ENCODE peak calls at places on chromosomes 7 and 10, in ten cellular contexts. G, F, H, R, N, M, T, P, W and O are unnamed samples.

GRCh38 chr10:75403144-75404022 is 1.8 kb upstream of the ZNF503 start:
- DNase-seq in F (peak; percentile 74), N (no peak), T (peak; percentile 54), W (no peak), H (peak; percentile 63), P (peak; percentile 84), R (peak; percentile 76), G (no peak), M (peak; percentile 78), O (peak; percentile 68)

GRCh38 chr10:44857363-44858016 is 53.6 kb upstream of the TMEM72 start:
- DNase-seq in G (peak; percentile 65), F (peak; percentile 57), P (peak; percentile 85), W (peak; percentile 94), T (peak; percentile 81), R (peak; percentile 97), M (peak; percentile 87), H (peak; percentile 59), N (peak; percentile 56), O (peak; percentile 70)

GRCh38 chr10:123729523-123729922 is 63.4 kb downstream of the GPR26 start:
- DNase-seq in P (no peak), N (no peak), F (no peak), T (no peak), H (no peak), M (no peak), W (no peak), G (peak; percentile 21), R (no peak), O (no peak)

GRCh38 chr7:132723506-132724081 is 147.3 kb upstream of the PLXNA4 start:
- DNase-seq in F (no peak), W (no peak), N (no peak), H (no peak), T (no peak), G (no peak), R (no peak), M (no peak), P (no peak), O (no peak)

GRCh38 chr7:87330316-87330715 is 15.1 kb upstream of the CROT start:
- DNase-seq in M (no peak), N (no peak), T (no peak), F (no peak), G (no peak), R (no peak), H (no peak), W (peak; percentile 19), P (no peak), O (no peak)

GRCh38 chr7:134293029-134293740 is 23.5 kb downstream of the SLC35B4 start:
- DNase-seq in M (no peak), W (no peak), N (peak; percentile 96), T (peak; percentile 30), F (no peak), H (no peak), G (no peak), P (no peak), R (no peak), O (no peak)

GRCh38 chr10:70348228-70348850 is 34.1 kb downstream of the LRRC20 start:
- DNase-seq in P (peak; percentile 71), W (peak; percentile 79), G (no peak), M (no peak), N (peak; percentile 77), H (no peak), T (no peak), R (peak; percentile 73), F (peak; percentile 30), O (no peak)

GRCh38 chr7:127809285-127809702 is 157.3 kb downstream of the SND1 start:
- DNase-seq in H (no peak), G (no peak), F (peak; percentile 35), P (no peak), R (no peak), M (no peak), W (peak; percentile 60), N (no peak), T (no peak), O (no peak)

GRCh38 chr10:47038881-47039557 is 127.8 kb downstream of the PTPN20 start:
- DNase-seq in P (peak; percentile 24), F (peak; percentile 56), M (no peak), R (no peak), W (no peak), G (no peak), T (peak; percentile 28), N (no peak), H (no peak), O (no peak)

GRCh38 chr10:87585565-87586514 is 73.8 kb upstream of the PAPSS2 start:
- DNase-seq in F (peak; percentile 50), T (no peak), M (no peak), P (no peak), N (no peak), H (no peak), W (peak; percentile 37), G (no peak), R (no peak), O (no peak)

GRCh38 chr7:14894826-14895225 is 7.7 kb downstream of the DGKB start:
- DNase-seq in W (no peak), H (no peak), F (no peak), T (no peak), G (no peak), M (no peak), R (no peak), N (no peak), P (no peak), O (no peak)

GRCh38 chr10:52216852-52217251 is 97.2 kb upstream of the DKK1 start:
- DNase-seq in N (peak; percentile 67), G (no peak), H (no peak), W (peak; percentile 83), T (no peak), P (no peak), M (no peak), R (no peak), F (no peak), O (no peak)

GRCh38 chr10:49534670-49535381 is 4.1 kb downstream of the ERCC6 start:
- DNase-seq in G (no peak), F (no peak), T (no peak), M (no peak), N (peak; percentile 19), R (no peak), W (no peak), H (no peak), P (no peak), O (no peak)

GRCh38 chr10:124267911-124268549 is 150.7 kb downstream of the OAT start:
- DNase-seq in W (no peak), N (no peak), R (no peak), P (peak; percentile 14), M (peak; percentile 45), G (no peak), T (no peak), H (no peak), F (no peak), O (no peak)

GRCh38 chr7:75565129-75565528 is 73.0 kb downstream of the SPDYE5 start:
- DNase-seq in F (no peak), T (peak; percentile 37), P (no peak), N (no peak), R (no peak), G (peak; percentile 81), W (no peak), H (peak; percentile 47), M (no peak), O (peak; percentile 62)

GRCh38 chr10:87578799-87579401 is 74.2 kb downstream of the MINPP1 start:
- DNase-seq in G (no peak), M (no peak), T (no peak), W (no peak), R (no peak), H (no peak), F (no peak), P (no peak), N (no peak), O (no peak)

GRCh38 chr7:136405931-136406777 is 429.0 kb upstream of the MTPN start:
- DNase-seq in T (peak; percentile 9), M (no peak), N (peak; percentile 82), W (peak; percentile 90), P (no peak), H (peak; percentile 17), G (no peak), R (no peak), F (peak; percentile 80), O (peak; percentile 59)

GRCh38 chr7:44056681-44057080 is 8.7 kb downstream of the PGAM2 start:
- DNase-seq in M (no peak), F (no peak), N (no peak), W (no peak), H (peak; percentile 12), R (no peak), P (peak; percentile 43), G (no peak), T (peak; percentile 15), O (no peak)
- H3K4me1 ChIP-seq in M (no peaks in the 10 kb centered on the region), F (no peaks in the 10 kb centered on the region), N (peaks cover 24% of the 10 kb centered on the region), W (no peaks in the 10 kb centered on the region), H (no peaks in the 10 kb centered on the region), R (no peaks in the 10 kb centered on the region), P (no peaks in the 10 kb centered on the region), G (no peaks in the 10 kb centered on the region), T (peaks cover 3% of the 10 kb centered on the region), O (peaks cover 20% of the 10 kb centered on the region)

GRCh38 chr10:77496941-77497420 is 140.6 kb downstream of the KCNMA1 start:
- DNase-seq in H (no peak), M (no peak), R (no peak), G (no peak), N (no peak), F (no peak), W (no peak), P (no peak), T (no peak), O (no peak)
- H3K27ac ChIP-seq in H (no peak overlapping the region), M (no peak overlapping the region), R (no peak overlapping the region), G (no peak overlapping the region), N (no peak overlapping the region), F (no peak overlapping the region), W (no peak overlapping the region), P (no peak overlapping the region), T (no peak overlapping the region), O (no peak overlapping the region)

GRCh38 chr7:10507032-10507431 is 466.6 kb upstream of the PHF14 start:
- DNase-seq in G (no peak), W (no peak), T (no peak), P (no peak), F (no peak), R (no peak), H (no peak), M (no peak), N (no peak), O (no peak)
- H3K4me1 ChIP-seq in G (no peaks in the 10 kb centered on the region), W (no peaks in the 10 kb centered on the region), T (no peaks in the 10 kb centered on the region), P (no peaks in the 10 kb centered on the region), F (no peaks in the 10 kb centered on the region), R (no peaks in the 10 kb centered on the region), H (no peaks in the 10 kb centered on the region), M (no peaks in the 10 kb centered on the region), N (no peaks in the 10 kb centered on the region), O (no peaks in the 10 kb centered on the region)

GRCh38 chr10:987906-988666 is at the start of gene GTPBP4:
- DNase-seq in T (peak; percentile 100), G (peak; percentile 98), N (peak; percentile 98), F (peak; percentile 99), P (peak; percentile 100), M (peak; percentile 98), W (peak; percentile 99), R (peak; percentile 95), H (peak; percentile 98), O (peak; percentile 99)

GRCh38 chr10:986137-986825 is 2.0 kb upstream of the GTPBP4 start:
- DNase-seq in F (no peak), P (peak; percentile 51), W (no peak), H (no peak), M (no peak), G (peak; percentile 62), T (no peak), N (no peak), R (no peak), O (no peak)

GRCh38 chr10:985361-985760 is 2.9 kb upstream of the GTPBP4 start:
- DNase-seq in H (no peak), F (no peak), N (no peak), P (no peak), R (no peak), M (no peak), T (no peak), W (no peak), G (no peak), O (no peak)

GRCh38 chr10:987635-987905 is 664 bp upstream of the GTPBP4 start:
- DNase-seq in F (peak; percentile 55), R (no peak), N (no peak), W (peak; percentile 46), G (no peak), M (no peak), P (no peak), T (no peak), H (no peak), O (no peak)

GRCh38 chr10:986881-987634 is 1.2 kb upstream of the GTPBP4 start:
- DNase-seq in N (no peak), H (no peak), M (no peak), T (no peak), F (no peak), P (peak; percentile 55), W (no peak), R (no peak), G (peak; percentile 89), O (no peak)
- H3K27ac ChIP-seq in N (no peak overlapping the region), H (peak overlapping the region; percentile 84), M (peak overlapping the region; percentile 87), T (peak overlapping the region; percentile 92), F (peak overlapping the region; percentile 97), P (no peak overlapping the region), W (peak overlapping the region; percentile 89), R (no peak overlapping the region), G (peak overlapping the region; percentile 99), O (peak overlapping the region; percentile 95)